ENCODE peak calls at places on chromosomes 6 and 20, in four cellular contexts. H is breast epithelium, R is cardiac muscle cell, X is PC-3. M is an unnamed sample.

GRCh38 chr6:48186746-48187145 is 75.7 kb upstream of the PTCHD4 start:
- DNase-seq in X (no peak), R (no peak), H (no peak), M (no peak)

GRCh38 chr20:6388666-6389197 is 265.9 kb upstream of the FERMT1 start:
- DNase-seq in H (no peak), R (no peak), X (no peak), M (no peak)

GRCh38 chr6:107820571-107821261 is 3.4 kb downstream of the SCML4 start:
- DNase-seq in H (no peak), X (no peak), R (no peak), M (no peak)

GRCh38 chr20:4476903-4477302 is 244.8 kb upstream of the PRND start:
- DNase-seq in H (no peak), R (no peak), X (no peak), M (no peak)

GRCh38 chr6:15872252-15873103 is 209.7 kb upstream of the DTNBP1 start:
- DNase-seq in R (no peak), X (no peak), H (no peak), M (no peak)

GRCh38 chr6:137767931-137768690 is 98.9 kb upstream of the TNFAIP3 start:
- DNase-seq in X (no peak), R (no peak), H (no peak), M (no peak)

GRCh38 chr20:11891081-11891826 is 26.4 kb upstream of the BTBD3 start:
- DNase-seq in H (no peak), X (peak), R (peak), M (no peak)

GRCh38 chr6:31578461-31579118 is 3.2 kb downstream of the TNF start:
- DNase-seq in H (no peak), R (no peak), X (peak), M (no peak)

GRCh38 chr6:104700371-104701185 is 159.1 kb downstream of the HACE1 start:
- DNase-seq in R (peak), X (no peak), H (no peak), M (no peak)

GRCh38 chr20:45305262-45305661 is 1.4 kb upstream of the RBPJL start:
- DNase-seq in X (no peak), R (no peak), H (no peak), M (no peak)

GRCh38 chr6:93416575-93417420 is 2.6 kb downstream of the EPHA7 start:
- DNase-seq in R (peak), H (peak), X (peak), M (no peak)

GRCh38 chr6:121274896-121275295 is 59.4 kb downstream of the TBC1D32 start:
- DNase-seq in R (no peak), H (no peak), X (no peak), M (no peak)

GRCh38 chr6:41153451-41153850 is 696 bp downstream of the TREML1 start:
- DNase-seq in H (no peak), X (no peak), R (no peak), M (no peak)

GRCh38 chr6:130966581-130966980 is 96.5 kb downstream of the EPB41L2 start:
- DNase-seq in H (no peak), R (no peak), X (no peak), M (no peak)

GRCh38 chr20:61414455-61414991 is 162.5 kb downstream of the CDH4 start:
- DNase-seq in H (no peak), R (no peak), X (no peak), M (no peak)

GRCh38 chr6:108027594-108027993 is 46.9 kb downstream of the OSTM1 start:
- DNase-seq in R (no peak), X (peak), H (no peak), M (no peak)

GRCh38 chr6:170403451-170403850 is 96.9 kb downstream of the FAM120B start:
- DNase-seq in R (peak), H (no peak), X (no peak), M (no peak)

GRCh38 chr6:35415065-35415880 is 36.9 kb upstream of the FANCE start:
- DNase-seq in H (peak), R (peak), X (peak), M (no peak)

GRCh38 chr6:14488185-14488584 is 370.6 kb downstream of the CD83 start:
- DNase-seq in R (no peak), X (no peak), H (no peak), M (no peak)

GRCh38 chr6:109690373-109690739 is 646 bp downstream of the AK9 start:
- DNase-seq in H (peak), X (peak), R (peak), M (peak)

GRCh38 chr20:37095108-37095608 is 639 bp downstream of the RBL1 start:
- DNase-seq in H (no peak), X (no peak), R (no peak), M (no peak)

GRCh38 chr20:9884666-9885065 is 45.8 kb upstream of the PAK5 start:
- DNase-seq in H (no peak), R (peak), X (peak), M (no peak)

GRCh38 chr20:52972190-52972937 is at the start of gene TSHZ2:
- DNase-seq in H (peak), R (peak), X (no peak), M (no peak)

GRCh38 chr6:54722328-54722727 is 124.2 kb upstream of the FAM83B start:
- DNase-seq in H (no peak), R (no peak), X (no peak), M (no peak)

GRCh38 chr6:163321717-163322116 is 92.8 kb upstream of the QKI start:
- DNase-seq in R (no peak), H (no peak), X (no peak), M (no peak)

GRCh38 chr20:40689100-40689942 is at the start of gene MAFB:
- DNase-seq in H (peak), R (peak), X (peak), M (no peak)

GRCh38 chr6:912871-913663 is 220.1 kb upstream of the EXOC2 start:
- DNase-seq in X (peak), H (no peak), R (peak), M (peak)

GRCh38 chr6:138426500-138427123 is 22.6 kb downstream of the HEBP2 start:
- DNase-seq in X (no peak), R (no peak), H (no peak), M (no peak)

GRCh38 chr20:4160761-4161305 is 145.5 kb upstream of the RNF24 start:
- DNase-seq in X (peak), R (peak), H (no peak), M (no peak)

GRCh38 chr20:10562929-10563328 is 110.9 kb downstream of the JAG1 start:
- DNase-seq in R (no peak), H (no peak), X (no peak), M (no peak)

GRCh38 chr6:135014353-135014832 is 40.2 kb downstream of the HBS1L start:
- DNase-seq in H (no peak), X (no peak), R (no peak), M (no peak)

GRCh38 chr20:44961868-44962267 is 1.7 kb upstream of the TOMM34 start:
- DNase-seq in X (peak), H (no peak), R (no peak), M (no peak)

GRCh38 chr6:7138921-7139358 is 31.2 kb downstream of the RREB1 start:
- DNase-seq in X (peak), H (peak), R (no peak), M (no peak)

GRCh38 chr6:78835817-78836216 is 31.5 kb upstream of the IRAK1BP1 start:
- DNase-seq in X (peak), H (no peak), R (no peak), M (no peak)

GRCh38 chr20:24111858-24112257 is 123.3 kb upstream of the GGTLC1 start:
- DNase-seq in R (no peak), H (no peak), X (peak), M (no peak)

GRCh38 chr6:11229267-11230043 is 3.0 kb downstream of the NEDD9 start:
- DNase-seq in H (no peak), R (peak), X (peak), M (no peak)

GRCh38 chr6:46940433-46941226 is 18.9 kb upstream of the ADGRF5 start:
- DNase-seq in R (no peak), X (peak), H (no peak), M (no peak)

GRCh38 chr20:4014031-4014474 is 1.3 kb downstream of the RNF24 start:
- DNase-seq in H (no peak), X (peak), R (peak), M (no peak)

GRCh38 chr6:128521302-128521632 is 868 bp upstream of the PTPRK start:
- DNase-seq in H (no peak), X (no peak), R (no peak), M (no peak)

DNA sequence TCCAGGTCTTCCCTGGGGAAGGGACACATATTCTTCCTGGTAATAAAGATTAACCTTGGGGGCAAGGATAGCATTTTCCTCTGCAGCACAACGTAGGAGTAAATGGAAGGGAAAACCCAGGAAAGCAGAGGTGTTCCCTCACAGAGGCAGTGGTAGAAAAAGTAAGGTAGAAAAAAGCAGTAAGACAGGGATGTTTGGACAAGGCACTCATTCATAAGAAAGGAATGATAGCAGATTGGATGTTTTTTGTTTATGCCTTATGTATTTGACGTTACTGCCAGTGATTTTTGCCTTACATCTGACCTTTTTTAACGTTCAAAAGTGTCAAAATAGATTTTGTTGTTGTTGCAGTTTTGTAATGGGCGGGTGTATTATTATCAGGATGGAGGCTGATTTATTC is 395.0 kb downstream of the CDKAL1 start:
- DNase-seq in H (no peak), X (no peak), R (no peak), M (no peak)
- H3K27ac ChIP-seq in H (no peak), X (no peak), R (no peak), M (no peak)

GRCh38 chr20:39310363-39311037 is 348.4 kb downstream of the DHX35 start:
- DNase-seq in H (no peak), X (no peak), R (no peak), M (no peak)

GRCh38 chr20:39312107-39312506 is 350.0 kb downstream of the DHX35 start:
- DNase-seq in H (no peak), X (no peak), R (no peak), M (no peak)

GRCh38 chr20:39309458-39309857 is 347.3 kb downstream of the DHX35 start:
- DNase-seq in H (no peak), X (no peak), R (no peak), M (no peak)
- H3K27ac ChIP-seq in H (no peak), X (no peak), R (no peak), M (no peak)

DNA sequence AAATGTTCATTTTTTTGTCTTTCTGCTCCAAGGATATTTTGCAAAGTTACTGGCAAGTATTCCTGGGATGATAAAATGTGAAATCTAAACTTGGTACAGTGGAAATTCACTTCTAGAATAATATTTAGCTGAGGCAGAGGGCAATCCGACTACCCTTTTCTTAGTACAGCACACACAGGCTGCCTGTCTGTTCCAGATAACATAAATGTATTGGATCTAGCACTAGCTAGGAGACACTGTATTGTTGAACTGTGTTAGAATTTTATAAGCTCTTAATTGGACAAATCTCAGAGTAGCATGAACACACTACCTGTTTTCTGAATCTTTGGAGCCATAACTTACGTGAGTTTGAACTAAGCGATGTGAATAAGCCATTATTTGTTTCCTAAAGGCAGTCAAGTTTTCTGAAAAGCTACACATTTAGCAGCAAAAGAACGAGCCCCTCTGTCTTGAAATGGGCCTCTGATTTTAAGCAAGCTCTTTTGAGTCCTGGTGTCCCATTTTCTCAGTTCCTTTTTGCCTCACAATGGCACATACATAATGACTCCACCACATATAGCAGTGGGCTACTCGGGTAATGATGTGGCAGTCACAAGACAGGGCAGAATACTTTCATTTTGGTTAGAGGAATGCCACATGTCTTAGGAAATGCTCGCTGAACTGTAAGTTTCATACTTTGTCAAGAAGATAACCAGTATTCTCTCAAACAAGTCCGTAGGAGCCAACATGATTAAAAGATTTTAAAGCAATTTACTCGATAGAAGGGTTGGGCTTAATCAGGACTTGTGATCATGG is 116.5 kb upstream of the ESR1 start:
- DNase-seq in X (no peak), H (no peak), R (no peak), M (no peak)
- H3K27ac ChIP-seq in X (no peak), H (peak), R (no peak), M (no peak)

GRCh38 chr6:17583811-17584210 is 16.3 kb upstream of the FAM8A1 start:
- DNase-seq in R (no peak), X (no peak), H (no peak), M (no peak)

GRCh38 chr6:17585766-17586502 is 14.2 kb upstream of the FAM8A1 start:
- DNase-seq in R (no peak), X (peak), H (no peak), M (no peak)

GRCh38 chr6:17588011-17588410 is 12.1 kb upstream of the FAM8A1 start:
- DNase-seq in R (no peak), X (no peak), H (no peak), M (no peak)

GRCh38 chr6:17580518-17581048 is 19.5 kb upstream of the FAM8A1 start:
- DNase-seq in H (peak), R (peak), X (peak), M (no peak)

DNA sequence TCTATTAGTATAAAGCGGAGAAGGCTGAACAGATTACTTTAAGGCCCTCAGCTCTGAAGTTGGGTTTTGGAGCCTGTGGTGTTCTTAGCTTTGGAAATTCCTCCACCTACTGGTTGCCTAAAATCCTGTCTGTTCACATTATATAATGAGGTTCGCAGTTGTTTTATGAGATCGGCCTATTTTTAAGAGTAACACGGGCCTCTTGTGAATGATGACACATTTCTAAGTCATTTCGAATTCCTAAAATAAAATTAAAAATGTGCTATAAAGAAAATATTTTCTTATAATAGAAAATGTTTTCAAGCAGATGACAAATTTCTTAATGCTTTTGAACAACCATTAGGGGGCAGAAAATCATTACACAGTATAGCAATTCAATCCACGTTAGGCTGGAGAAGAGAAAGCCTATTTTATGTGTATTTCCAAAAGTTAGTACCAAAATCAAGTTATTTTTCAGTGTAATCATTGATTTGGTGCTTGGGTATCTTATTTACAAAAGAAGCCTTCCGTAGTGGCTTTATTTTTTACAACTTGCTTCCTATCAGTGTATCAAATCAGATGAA is 15.8 kb upstream of the FAM8A1 start:
- DNase-seq in R (peak), H (no peak), X (peak), M (no peak)
- H3K27ac ChIP-seq in R (peak), H (peak), X (no peak), M (no peak)

DNA sequence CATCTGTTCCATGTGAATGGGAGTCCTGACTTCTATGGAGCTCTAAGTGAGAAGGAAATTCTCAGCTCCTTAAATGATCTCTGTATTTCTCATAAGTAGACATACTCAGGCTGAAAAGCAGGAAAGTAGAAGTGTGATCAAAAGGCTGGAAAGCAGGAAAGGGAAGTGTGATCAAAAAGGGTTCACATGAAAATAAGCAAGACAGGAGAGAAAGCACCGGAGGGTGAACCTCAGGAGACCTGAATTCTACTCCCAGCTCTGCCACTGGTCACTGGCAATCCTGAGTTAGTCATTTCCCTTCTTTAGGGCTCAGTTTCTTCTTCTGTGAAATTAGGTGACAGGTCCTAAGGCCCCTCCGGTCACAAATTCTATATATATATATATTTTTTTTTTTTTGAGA is 55.5 kb upstream of the TRERF1 start:
- DNase-seq in R (no peak), H (no peak), X (no peak), M (no peak)
- H3K27ac ChIP-seq in R (no peak), H (no peak), X (no peak), M (no peak)

M was measured in iPS DF 6.9.